ENCODE peak calls at places on chromosomes 7 and 10, in eight cellular contexts. S is iPS-NIHi11, Y is Caki2, G is lower lobe of right lung, I is Daoy, D is SJSA1, L is HTR-8/SVneo, A is left ventricle myocardium inferior. P is an unnamed sample.

GRCh38 chr10:132882481-132882951 is 59.9 kb downstream of the CFAP46 start:
- DNase-seq in A (no peak), Y (no peak), D (no peak), S (no peak), G (no peak), L (no peak), I (no peak), P (no peak)

GRCh38 chr7:140501941-140502340 is 22.6 kb upstream of the MKRN1 start:
- DNase-seq in Y (no peak), D (no peak), G (no peak), L (no peak), A (no peak), I (no peak), S (no peak), P (no peak)

GRCh38 chr7:91164948-91165845 is 99.0 kb upstream of the FZD1 start:
- DNase-seq in D (peak; percentile 12), A (no peak), I (peak; percentile 25), Y (peak; percentile 48), L (no peak), G (no peak), S (no peak), P (no peak)

GRCh38 chr7:118104812-118105441 is 79.0 kb upstream of the LSM8 start:
- DNase-seq in L (peak; percentile 1), Y (peak; percentile 24), A (no peak), G (no peak), D (peak; percentile 16), I (peak; percentile 17), S (peak; percentile 26), P (peak; percentile 56)

GRCh38 chr10:79061441-79062315 is 7.1 kb upstream of the ZMIZ1 start:
- DNase-seq in A (peak; percentile 10), Y (no peak), S (no peak), G (peak; percentile 28), D (no peak), I (no peak), L (no peak), P (no peak)

GRCh38 chr10:58052772-58053171 is 214.9 kb downstream of the IPMK start:
- DNase-seq in I (no peak), A (no peak), L (no peak), Y (no peak), G (no peak), S (no peak), D (no peak), P (no peak)

GRCh38 chr7:129066290-129067131 is 11.6 kb upstream of the TNPO3 start:
- DNase-seq in L (peak; percentile 36), G (no peak), Y (peak; percentile 95), D (peak; percentile 97), I (peak; percentile 94), A (no peak), S (peak; percentile 57), P (no peak)

GRCh38 chr10:71719042-71719441 is 536 bp downstream of the C10orf105 start:
- DNase-seq in I (no peak), D (no peak), A (peak; percentile 62), S (no peak), Y (no peak), G (no peak), L (no peak), P (no peak)

GRCh38 chr10:15395912-15396311 is 24.8 kb upstream of the FAM171A1 start:
- DNase-seq in L (no peak), A (no peak), S (no peak), Y (no peak), I (no peak), G (no peak), D (no peak), P (no peak)

GRCh38 chr7:43648725-43649406 is 66.0 kb downstream of the STK17A start:
- DNase-seq in L (no peak), A (no peak), S (no peak), G (no peak), Y (peak; percentile 70), D (peak; percentile 65), I (peak; percentile 98), P (peak; percentile 75)

GRCh38 chr7:24773646-24774045 is 16.4 kb upstream of the GSDME start:
- DNase-seq in Y (no peak), G (no peak), A (no peak), D (no peak), I (no peak), L (no peak), S (no peak), P (no peak)

GRCh38 chr7:26507375-26508068 is 215.9 kb downstream of the SNX10 start:
- DNase-seq in A (no peak), I (no peak), Y (no peak), S (no peak), D (no peak), G (no peak), L (no peak), P (no peak)

GRCh38 chr7:21851445-21852043 is 94.2 kb downstream of the CDCA7L start:
- DNase-seq in I (peak; percentile 38), A (no peak), S (no peak), L (no peak), Y (no peak), D (no peak), G (no peak), P (no peak)

GRCh38 chr7:51288896-51289607 is 27.6 kb downstream of the COBL start:
- DNase-seq in S (no peak), I (peak; percentile 46), G (no peak), A (no peak), Y (no peak), L (no peak), D (no peak), P (no peak)

GRCh38 chr10:71766717-71767419 is 6.5 kb downstream of the VSIR start:
- DNase-seq in D (peak; percentile 99), G (peak; percentile 87), L (peak; percentile 88), A (peak; percentile 82), S (peak; percentile 41), I (peak; percentile 87), Y (peak; percentile 96), P (no peak)

GRCh38 chr10:113550365-113550764 is 2.5 kb upstream of the HABP2 start:
- DNase-seq in L (no peak), Y (peak; percentile 79), D (no peak), G (no peak), A (no peak), I (peak; percentile 23), S (no peak), P (no peak)

GRCh38 chr10:1153805-1154351 is 97.7 kb downstream of the WDR37 start:
- DNase-seq in S (no peak), I (no peak), D (no peak), G (no peak), A (no peak), Y (no peak), L (no peak), P (no peak)

GRCh38 chr7:158265743-158266080 is 321.9 kb downstream of the PTPRN2 start:
- DNase-seq in I (no peak), G (no peak), Y (no peak), A (no peak), L (no peak), S (no peak), D (no peak), P (no peak)

GRCh38 chr10:27745719-27746363 is at the start of gene MKX:
- DNase-seq in I (peak; percentile 72), D (no peak), Y (no peak), L (no peak), A (peak; percentile 21), G (peak; percentile 66), S (peak; percentile 68), P (no peak)

GRCh38 chr7:3995187-3995586 is 686.9 kb upstream of the FOXK1 start:
- DNase-seq in Y (no peak), G (no peak), L (no peak), S (peak; percentile 88), D (no peak), I (peak; percentile 22), A (no peak), P (no peak)

GRCh38 chr10:53135213-53135896 is 362.8 kb upstream of the MBL2 start:
- DNase-seq in D (no peak), I (no peak), Y (peak; percentile 56), L (no peak), S (no peak), G (no peak), A (no peak), P (no peak)

GRCh38 chr7:131581241-131582157 is 25.1 kb upstream of the PODXL start:
- DNase-seq in D (no peak), L (no peak), G (peak; percentile 56), Y (no peak), S (no peak), A (peak; percentile 89), I (peak; percentile 78), P (no peak)

GRCh38 chr7:54888067-54888735 is 129.2 kb upstream of the SEC61G start:
- DNase-seq in L (no peak), Y (no peak), D (no peak), G (no peak), I (no peak), A (no peak), S (no peak), P (no peak)

GRCh38 chr10:92208736-92209135 is 82.1 kb downstream of the CPEB3 start:
- DNase-seq in L (no peak), G (no peak), I (peak; percentile 17), A (no peak), S (no peak), D (no peak), Y (peak; percentile 21), P (no peak)

GRCh38 chr10:28384557-28384956 is 81.7 kb upstream of the MPP7 start:
- DNase-seq in D (no peak), A (no peak), Y (no peak), G (no peak), S (no peak), L (no peak), I (no peak), P (no peak)

GRCh38 chr7:98418636-98419315 is 17.9 kb upstream of the BAIAP2L1 start:
- DNase-seq in G (no peak), Y (peak; percentile 90), I (peak; percentile 99), L (peak; percentile 72), D (peak; percentile 88), S (peak; percentile 32), A (no peak), P (no peak)

GRCh38 chr10:605632-606325 is 83.7 kb downstream of the DIP2C start:
- DNase-seq in D (no peak), L (no peak), Y (no peak), A (no peak), S (no peak), I (no peak), G (no peak), P (no peak)

GRCh38 chr7:90401989-90402388 is 1.3 kb upstream of the CLDN12 start:
- DNase-seq in I (no peak), D (no peak), G (no peak), A (no peak), Y (no peak), S (no peak), L (no peak), P (no peak)

GRCh38 chr7:29567174-29567573 is 3.5 kb downstream of the PRR15 start:
- DNase-seq in Y (peak; percentile 60), D (no peak), G (no peak), L (no peak), A (no peak), I (no peak), S (no peak), P (no peak)

GRCh38 chr10:97267671-97268070 is 24.8 kb downstream of the ARHGAP19 start:
- DNase-seq in S (peak; percentile 22), L (no peak), Y (no peak), D (no peak), G (no peak), I (no peak), A (no peak), P (no peak)

GRCh38 chr10:47264797-47265281 is 35.2 kb upstream of the GDF10 start:
- DNase-seq in A (no peak), L (no peak), Y (no peak), G (no peak), D (no peak), I (no peak), S (no peak), P (no peak)

GRCh38 chr10:22624289-22624738 is 90.1 kb downstream of the PIP4K2A start:
- DNase-seq in L (peak; percentile 29), S (no peak), G (no peak), D (peak; percentile 77), Y (peak; percentile 80), I (peak; percentile 43), A (no peak), P (peak; percentile 19)

GRCh38 chr7:102874966-102875365 is 37.8 kb upstream of the LRRC17 start:
- DNase-seq in L (no peak), S (no peak), Y (no peak), D (no peak), A (no peak), I (no peak), G (no peak), P (no peak)

GRCh38 chr10:75994332-75995040 is 563.1 kb downstream of the LRMDA start:
- DNase-seq in A (no peak), Y (no peak), D (no peak), L (no peak), G (no peak), I (no peak), S (no peak), P (no peak)

P was measured in AML-193.